ENCODE peak calls at places on chromosomes 16 and 17, in eight cellular contexts. One of them, this sample, is unnamed.

GRCh38 chr16:80968386-80969113 is 38.1 kb downstream of the CMC2 start:
- DNase-seq in sigmoid colon: no peak
- DNase-seq in uterus: no peak
- DNase-seq in breast epithelium: no peak
- DNase-seq in A549: peak; percentile 20
- DNase-seq in Peyer's patch: no peak
- DNase-seq in adrenal gland: no peak
- DNase-seq in transverse colon: no peak
- DNase-seq in this sample: no peak

GRCh38 chr17:53627511-53627910 is 195.2 kb upstream of the KIF2B start:
- DNase-seq in sigmoid colon: no peak
- DNase-seq in uterus: no peak
- DNase-seq in breast epithelium: no peak
- DNase-seq in A549: peak; percentile 17
- DNase-seq in Peyer's patch: no peak
- DNase-seq in adrenal gland: no peak
- DNase-seq in transverse colon: no peak
- DNase-seq in this sample: no peak

GRCh38 chr17:280216-280615 is 72.4 kb downstream of the RPH3AL start:
- DNase-seq in sigmoid colon: no peak
- DNase-seq in uterus: peak; percentile 7
- DNase-seq in breast epithelium: no peak
- DNase-seq in A549: no peak
- DNase-seq in Peyer's patch: peak; percentile 28
- DNase-seq in adrenal gland: no peak
- DNase-seq in transverse colon: no peak
- DNase-seq in this sample: no peak

GRCh38 chr16:30030841-30031413 is at the start of gene TLCD3B:
- DNase-seq in sigmoid colon: no peak
- DNase-seq in uterus: no peak
- DNase-seq in breast epithelium: no peak
- DNase-seq in A549: no peak
- DNase-seq in Peyer's patch: no peak
- DNase-seq in adrenal gland: no peak
- DNase-seq in transverse colon: no peak
- DNase-seq in this sample: no peak

GRCh38 chr17:76623271-76624146 is 20.0 kb downstream of the ST6GALNAC1 start:
- DNase-seq in sigmoid colon: peak; percentile 87
- DNase-seq in uterus: peak; percentile 71
- DNase-seq in breast epithelium: peak; percentile 76
- DNase-seq in A549: peak; percentile 91
- DNase-seq in Peyer's patch: peak; percentile 84
- DNase-seq in adrenal gland: peak; percentile 84
- DNase-seq in transverse colon: peak; percentile 81
- DNase-seq in this sample: no peak

GRCh38 chr17:60231234-60231633 is 81.5 kb downstream of the CA4 start:
- DNase-seq in sigmoid colon: no peak
- DNase-seq in uterus: no peak
- DNase-seq in breast epithelium: no peak
- DNase-seq in A549: peak; percentile 41
- DNase-seq in Peyer's patch: no peak
- DNase-seq in adrenal gland: peak; percentile 18
- DNase-seq in transverse colon: no peak
- DNase-seq in this sample: no peak

GRCh38 chr17:74303300-74303699 is 22.7 kb upstream of the KIF19 start:
- DNase-seq in sigmoid colon: no peak
- DNase-seq in uterus: no peak
- DNase-seq in breast epithelium: no peak
- DNase-seq in A549: no peak
- DNase-seq in Peyer's patch: no peak
- DNase-seq in adrenal gland: no peak
- DNase-seq in transverse colon: no peak
- DNase-seq in this sample: no peak

GRCh38 chr16:31452631-31453106 is 6.6 kb upstream of the ARMC5 start:
- DNase-seq in sigmoid colon: peak; percentile 58
- DNase-seq in uterus: no peak
- DNase-seq in breast epithelium: no peak
- DNase-seq in A549: no peak
- DNase-seq in Peyer's patch: peak; percentile 34
- DNase-seq in adrenal gland: peak; percentile 75
- DNase-seq in transverse colon: no peak
- DNase-seq in this sample: no peak

GRCh38 chr16:64983226-64983625 is 138.6 kb downstream of the CDH11 start:
- DNase-seq in sigmoid colon: no peak
- DNase-seq in uterus: no peak
- DNase-seq in breast epithelium: no peak
- DNase-seq in A549: no peak
- DNase-seq in Peyer's patch: no peak
- DNase-seq in adrenal gland: no peak
- DNase-seq in transverse colon: no peak
- DNase-seq in this sample: no peak

GRCh38 chr17:39199986-39200879 is at the start of gene RPL19:
- DNase-seq in sigmoid colon: peak; percentile 97
- DNase-seq in uterus: peak; percentile 94
- DNase-seq in breast epithelium: peak; percentile 90
- DNase-seq in A549: peak; percentile 100
- DNase-seq in Peyer's patch: peak; percentile 85
- DNase-seq in adrenal gland: peak; percentile 95
- DNase-seq in transverse colon: peak; percentile 91
- DNase-seq in this sample: peak; percentile 62

GRCh38 chr17:14201595-14201994 is 35.1 kb downstream of the CDRT15 start:
- DNase-seq in sigmoid colon: no peak
- DNase-seq in uterus: no peak
- DNase-seq in breast epithelium: no peak
- DNase-seq in A549: no peak
- DNase-seq in Peyer's patch: no peak
- DNase-seq in adrenal gland: peak; percentile 38
- DNase-seq in transverse colon: peak; percentile 29
- DNase-seq in this sample: no peak

GRCh38 chr16:68790130-68790761 is 53.1 kb upstream of the TANGO6 start:
- DNase-seq in sigmoid colon: peak; percentile 66
- DNase-seq in uterus: peak; percentile 24
- DNase-seq in breast epithelium: no peak
- DNase-seq in A549: peak; percentile 70
- DNase-seq in Peyer's patch: no peak
- DNase-seq in adrenal gland: no peak
- DNase-seq in transverse colon: peak; percentile 18
- DNase-seq in this sample: no peak

GRCh38 chr17:48626470-48627241 is 498 bp upstream of the HOXB9 start:
- DNase-seq in sigmoid colon: no peak
- DNase-seq in uterus: no peak
- DNase-seq in breast epithelium: no peak
- DNase-seq in A549: peak; percentile 86
- DNase-seq in Peyer's patch: peak; percentile 81
- DNase-seq in adrenal gland: peak; percentile 51
- DNase-seq in transverse colon: peak; percentile 80
- DNase-seq in this sample: no peak

GRCh38 chr16:23865853-23866252 is 30.1 kb downstream of the PRKCB start:
- DNase-seq in sigmoid colon: no peak
- DNase-seq in uterus: no peak
- DNase-seq in breast epithelium: no peak
- DNase-seq in A549: no peak
- DNase-seq in Peyer's patch: no peak
- DNase-seq in adrenal gland: no peak
- DNase-seq in transverse colon: no peak
- DNase-seq in this sample: no peak

GRCh38 chr16:86448306-86448705 is 62.0 kb upstream of the FOXF1 start:
- DNase-seq in sigmoid colon: no peak
- DNase-seq in uterus: no peak
- DNase-seq in breast epithelium: no peak
- DNase-seq in A549: no peak
- DNase-seq in Peyer's patch: no peak
- DNase-seq in adrenal gland: no peak
- DNase-seq in transverse colon: no peak
- DNase-seq in this sample: no peak

GRCh38 chr17:29131814-29132682 is 48.1 kb downstream of the MYO18A start:
- DNase-seq in sigmoid colon: no peak
- DNase-seq in uterus: peak; percentile 74
- DNase-seq in breast epithelium: no peak
- DNase-seq in A549: no peak
- DNase-seq in Peyer's patch: peak; percentile 37
- DNase-seq in adrenal gland: no peak
- DNase-seq in transverse colon: no peak
- DNase-seq in this sample: no peak

GRCh38 chr16:53085539-53086450 is 31.0 kb downstream of the CHD9 start:
- DNase-seq in sigmoid colon: no peak
- DNase-seq in uterus: peak; percentile 42
- DNase-seq in breast epithelium: no peak
- DNase-seq in A549: no peak
- DNase-seq in Peyer's patch: no peak
- DNase-seq in adrenal gland: peak; percentile 60
- DNase-seq in transverse colon: no peak
- DNase-seq in this sample: no peak

GRCh38 chr16:11356573-11357331 is 11.5 kb downstream of the RMI2 start:
- DNase-seq in sigmoid colon: peak; percentile 82
- DNase-seq in uterus: peak; percentile 68
- DNase-seq in breast epithelium: no peak
- DNase-seq in A549: peak; percentile 74
- DNase-seq in Peyer's patch: peak; percentile 81
- DNase-seq in adrenal gland: peak; percentile 65
- DNase-seq in transverse colon: peak; percentile 81
- DNase-seq in this sample: no peak

GRCh38 chr16:11361043-11361442 is 15.8 kb downstream of the RMI2 start:
- DNase-seq in sigmoid colon: no peak
- DNase-seq in uterus: no peak
- DNase-seq in breast epithelium: no peak
- DNase-seq in A549: no peak
- DNase-seq in Peyer's patch: no peak
- DNase-seq in adrenal gland: no peak
- DNase-seq in transverse colon: no peak
- DNase-seq in this sample: no peak

GRCh38 chr16:11360581-11360980 is 15.3 kb downstream of the RMI2 start:
- DNase-seq in sigmoid colon: no peak
- DNase-seq in uterus: no peak
- DNase-seq in breast epithelium: no peak
- DNase-seq in A549: no peak
- DNase-seq in Peyer's patch: no peak
- DNase-seq in adrenal gland: no peak
- DNase-seq in transverse colon: no peak
- DNase-seq in this sample: no peak

GRCh38 chr16:11358531-11358930 is 13.3 kb downstream of the RMI2 start:
- DNase-seq in sigmoid colon: no peak
- DNase-seq in uterus: no peak
- DNase-seq in breast epithelium: no peak
- DNase-seq in A549: no peak
- DNase-seq in Peyer's patch: no peak
- DNase-seq in adrenal gland: no peak
- DNase-seq in transverse colon: no peak
- DNase-seq in this sample: no peak

GRCh38 chr16:11359370-11359769 is 14.1 kb downstream of the RMI2 start:
- DNase-seq in sigmoid colon: no peak
- DNase-seq in uterus: no peak
- DNase-seq in breast epithelium: peak; percentile 82
- DNase-seq in A549: no peak
- DNase-seq in Peyer's patch: no peak
- DNase-seq in adrenal gland: peak; percentile 16
- DNase-seq in transverse colon: no peak
- DNase-seq in this sample: no peak
- H3K4me1 ChIP-seq in sigmoid colon: peaks cover 18% of the 10 kb centered on the region
- H3K4me1 ChIP-seq in uterus: no peaks in the 10 kb centered on the region
- H3K4me1 ChIP-seq in breast epithelium: no peaks in the 10 kb centered on the region
- H3K4me1 ChIP-seq in A549: peaks cover 28% of the 10 kb centered on the region
- H3K4me1 ChIP-seq in Peyer's patch: peaks cover 11% of the 10 kb centered on the region
- H3K4me1 ChIP-seq in adrenal gland: peaks cover 26% of the 10 kb centered on the region
- H3K4me1 ChIP-seq in transverse colon: peaks cover 10% of the 10 kb centered on the region
- H3K4me1 ChIP-seq in this sample: peaks cover 96% of the 10 kb centered on the region

GRCh38 chr17:8954339-8954738 is 11.2 kb downstream of the PIK3R5 start:
- DNase-seq in sigmoid colon: peak; percentile 78
- DNase-seq in uterus: peak; percentile 24
- DNase-seq in breast epithelium: no peak
- DNase-seq in A549: no peak
- DNase-seq in Peyer's patch: no peak
- DNase-seq in adrenal gland: peak; percentile 60
- DNase-seq in transverse colon: peak; percentile 59
- DNase-seq in this sample: peak; percentile 39
- TF ChIP-seq POLR2A in sigmoid colon: no peak
- TF ChIP-seq POLR2A in uterus: no peak
- TF ChIP-seq POLR2A in breast epithelium: no peak
- TF ChIP-seq POLR2A in A549: no peak
- TF ChIP-seq POLR2A in Peyer's patch: no peak
- TF ChIP-seq POLR2A in adrenal gland: no peak
- TF ChIP-seq POLR2A in transverse colon: no peak
- TF ChIP-seq POLR2A in this sample: no peak

GRCh38 chr17:31308372-31308905 is 5.4 kb downstream of the EVI2B start:
- DNase-seq in sigmoid colon: no peak
- DNase-seq in uterus: no peak
- DNase-seq in breast epithelium: no peak
- DNase-seq in A549: no peak
- DNase-seq in Peyer's patch: no peak
- DNase-seq in adrenal gland: no peak
- DNase-seq in transverse colon: no peak
- DNase-seq in this sample: no peak

GRCh38 chr17:31310877-31311276 is 3.0 kb downstream of the EVI2B start:
- DNase-seq in sigmoid colon: no peak
- DNase-seq in uterus: no peak
- DNase-seq in breast epithelium: no peak
- DNase-seq in A549: no peak
- DNase-seq in Peyer's patch: no peak
- DNase-seq in adrenal gland: no peak
- DNase-seq in transverse colon: peak; percentile 25
- DNase-seq in this sample: no peak

GRCh38 chr17:31308935-31309334 is 4.9 kb downstream of the EVI2B start:
- DNase-seq in sigmoid colon: no peak
- DNase-seq in uterus: no peak
- DNase-seq in breast epithelium: no peak
- DNase-seq in A549: no peak
- DNase-seq in Peyer's patch: no peak
- DNase-seq in adrenal gland: no peak
- DNase-seq in transverse colon: no peak
- DNase-seq in this sample: no peak

GRCh38 chr17:31309525-31309924 is 4.3 kb downstream of the EVI2B start:
- DNase-seq in sigmoid colon: no peak
- DNase-seq in uterus: no peak
- DNase-seq in breast epithelium: no peak
- DNase-seq in A549: no peak
- DNase-seq in Peyer's patch: no peak
- DNase-seq in adrenal gland: no peak
- DNase-seq in transverse colon: no peak
- DNase-seq in this sample: no peak

DNA sequence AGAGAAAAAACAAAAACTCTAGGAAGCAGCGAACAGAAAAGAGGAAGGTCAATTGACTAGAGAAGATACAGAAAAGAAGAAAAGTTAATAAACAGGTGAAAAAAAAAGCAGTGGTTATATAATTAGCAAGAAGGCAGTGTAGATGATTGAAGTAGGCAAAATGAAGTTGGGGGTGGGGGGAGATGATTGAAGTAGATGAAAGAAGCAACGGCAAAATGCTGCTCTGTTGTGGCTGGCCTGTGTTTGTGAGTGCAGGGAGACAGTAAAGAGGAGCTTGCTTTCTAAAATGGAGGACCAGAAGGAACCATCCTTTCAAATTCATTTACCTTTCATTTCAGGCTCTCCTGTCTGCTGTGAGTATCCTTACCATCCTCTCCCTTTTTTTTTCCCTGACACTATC is 3.6 kb downstream of the EVI2B start:
- DNase-seq in sigmoid colon: no peak
- DNase-seq in uterus: no peak
- DNase-seq in breast epithelium: no peak
- DNase-seq in A549: no peak
- DNase-seq in Peyer's patch: no peak
- DNase-seq in adrenal gland: no peak
- DNase-seq in transverse colon: no peak
- DNase-seq in this sample: no peak
- H3K4me3 ChIP-seq in sigmoid colon: no peak overlapping the region
- H3K4me3 ChIP-seq in uterus: no peak overlapping the region
- H3K4me3 ChIP-seq in breast epithelium: no peak overlapping the region
- H3K4me3 ChIP-seq in A549: no peak overlapping the region
- H3K4me3 ChIP-seq in Peyer's patch: peak overlapping the region; percentile 41
- H3K4me3 ChIP-seq in adrenal gland: no peak overlapping the region
- H3K4me3 ChIP-seq in transverse colon: no peak overlapping the region
- H3K4me3 ChIP-seq in this sample: peak overlapping the region; percentile 8

GRCh38 chr17:57365420-57365819 is 109.1 kb downstream of the MSI2 start:
- DNase-seq in sigmoid colon: no peak
- DNase-seq in uterus: peak; percentile 26
- DNase-seq in breast epithelium: no peak
- DNase-seq in A549: no peak
- DNase-seq in Peyer's patch: no peak
- DNase-seq in adrenal gland: peak; percentile 65
- DNase-seq in transverse colon: no peak
- DNase-seq in this sample: no peak
- H3K4me1 ChIP-seq in sigmoid colon: no peaks in the 10 kb centered on the region
- H3K4me1 ChIP-seq in uterus: no peaks in the 10 kb centered on the region
- H3K4me1 ChIP-seq in breast epithelium: no peaks in the 10 kb centered on the region
- H3K4me1 ChIP-seq in A549: peaks cover 66% of the 10 kb centered on the region
- H3K4me1 ChIP-seq in Peyer's patch: no peaks in the 10 kb centered on the region
- H3K4me1 ChIP-seq in adrenal gland: peaks cover 54% of the 10 kb centered on the region
- H3K4me1 ChIP-seq in transverse colon: no peaks in the 10 kb centered on the region
- H3K4me1 ChIP-seq in this sample: peaks cover 6% of the 10 kb centered on the region